ENCODE peak calls at places on chromosomes 1 and 21, in four cellular contexts. Z is mesenteric fat pad; L is endothelial cell; U is activated naive CD4-positive, alpha-beta T cell treated with anti-CD3 and anti-CD28 coated beads, Interleukin-2, amount 50 U/mL, for 72 hours. N is an unnamed sample.

GRCh38 chr1:74971982-74972381 is 162.2 kb upstream of the LHX8 start:
- DNase-seq in Z (no peak), L (no peak), U (no peak), N (no peak)

GRCh38 chr1:226960944-226961765 is 21.1 kb downstream of the COQ8A start:
- DNase-seq in U (no peak), Z (no peak), L (no peak), N (no peak)

GRCh38 chr1:18541046-18541795 is 60.5 kb downstream of the KLHDC7A start:
- DNase-seq in U (no peak), L (no peak), Z (peak; percentile 53), N (no peak)

GRCh38 chr1:15952317-15953258 is 23.3 kb downstream of the ZBTB17 start:
- DNase-seq in Z (no peak), U (peak; percentile 83), L (no peak), N (no peak)

GRCh38 chr1:90781429-90782020 is 64.4 kb upstream of the BARHL2 start:
- DNase-seq in U (no peak), Z (no peak), L (no peak), N (no peak)

GRCh38 chr1:218521414-218522169 is 176.5 kb downstream of the TGFB2 start:
- DNase-seq in L (peak; percentile 40), U (no peak), Z (no peak), N (no peak)

GRCh38 chr1:148362141-148362929 is 120.8 kb downstream of the PPIAL4G start:
- DNase-seq in L (no peak), U (peak; percentile 77), Z (no peak), N (no peak)

GRCh38 chr1:227919916-227920315 is 27.8 kb downstream of the WNT9A start:
- DNase-seq in U (no peak), Z (no peak), L (no peak), N (no peak)

GRCh38 chr21:28294046-28294445 is 698.6 kb downstream of the LTN1 start:
- DNase-seq in U (no peak), Z (no peak), L (no peak), N (no peak)

GRCh38 chr21:32529679-32530078 is 55.6 kb downstream of the TCP10L start:
- DNase-seq in U (no peak), Z (no peak), L (no peak), N (no peak)

GRCh38 chr1:2983706-2984398 is 37.4 kb upstream of the ACTRT2 start:
- DNase-seq in L (no peak), U (peak; percentile 7), Z (peak; percentile 87), N (no peak)

GRCh38 chr1:13950637-13951036 is 250.6 kb downstream of the PRDM2 start:
- DNase-seq in L (peak; percentile 35), U (no peak), Z (no peak), N (no peak)

GRCh38 chr21:35814858-35815619 is 245.3 kb downstream of the SETD4 start:
- DNase-seq in Z (no peak), U (no peak), L (no peak), N (no peak)

GRCh38 chr1:167938083-167938482 is 1.2 kb upstream of the MPC2 start:
- DNase-seq in Z (no peak), L (no peak), U (no peak), N (no peak)

GRCh38 chr1:119831027-119831426 is 19.8 kb upstream of the REG4 start:
- DNase-seq in U (no peak), Z (no peak), L (no peak), N (no peak)

GRCh38 chr1:110618668-110619067 is 12.5 kb upstream of the KCNA2 start:
- DNase-seq in Z (peak; percentile 12), L (no peak), U (no peak), N (no peak)

GRCh38 chr21:45086342-45086958 is 12.1 kb downstream of the ADARB1 start:
- DNase-seq in L (no peak), U (no peak), Z (no peak), N (no peak)

GRCh38 chr1:154418062-154418897 is 13.1 kb downstream of the IL6R start:
- DNase-seq in Z (no peak), U (no peak), L (no peak), N (no peak)